ENCODE peak calls at places on chromosomes 2 and 18, in seven cellular contexts. U is HTR-8/SVneo; B is Right ventricle myocardium inferior; Z is AG09319; E is SK-N-SH; N is CD4-positive, alpha-beta T cell; J is Kasumi-1. G is an unnamed sample.

GRCh38 chr2:207952564-207953345 is 72.6 kb downstream of the PLEKHM3 start:
- DNase-seq in U (no peak), B (no peak), Z (no peak), E (no peak), N (no peak), J (no peak), G (no peak)

GRCh38 chr18:35386600-35387366 is 9.6 kb upstream of the ZNF396 start:
- DNase-seq in U (peak), B (no peak), Z (peak), E (peak), N (peak), J (peak), G (no peak)

GRCh38 chr2:20675701-20676352 is 8.9 kb downstream of the GDF7 start:
- DNase-seq in U (peak), B (no peak), Z (no peak), E (no peak), N (no peak), J (peak), G (peak)

GRCh38 chr2:75596784-75597183 is 36.0 kb upstream of the EVA1A start:
- DNase-seq in U (no peak), B (no peak), Z (no peak), E (no peak), N (no peak), J (no peak), G (no peak)

GRCh38 chr18:70454705-70455322 is 166.0 kb downstream of the SOCS6 start:
- DNase-seq in U (peak), B (no peak), Z (peak), E (peak), N (no peak), J (peak), G (no peak)

GRCh38 chr2:134466141-134466540 is 212.3 kb downstream of the MGAT5 start:
- DNase-seq in U (no peak), B (no peak), Z (no peak), E (peak), N (no peak), J (no peak), G (no peak)

GRCh38 chr2:227939271-227940027 is 68.0 kb downstream of the DAW1 start:
- DNase-seq in U (peak), B (no peak), Z (no peak), E (peak), N (no peak), J (no peak), G (no peak)

GRCh38 chr2:217429981-217430500 is 570.2 kb upstream of the TNP1 start:
- DNase-seq in U (no peak), B (no peak), Z (no peak), E (no peak), N (no peak), J (no peak), G (no peak)

GRCh38 chr2:197229509-197230458 is 80.8 kb downstream of the ANKRD44 start:
- DNase-seq in U (no peak), B (no peak), Z (no peak), E (no peak), N (no peak), J (peak), G (no peak)

GRCh38 chr2:127400897-127401756 is 13.4 kb upstream of the MAP3K2 start:
- DNase-seq in U (no peak), B (no peak), Z (no peak), E (no peak), N (no peak), J (no peak), G (peak)

GRCh38 chr18:21004721-21005120 is 106.9 kb downstream of the ROCK1 start:
- DNase-seq in U (peak), B (no peak), Z (peak), E (no peak), N (no peak), J (peak), G (no peak)

GRCh38 chr18:74113711-74114110 is 33.9 kb downstream of the FBXO15 start:
- DNase-seq in U (no peak), B (no peak), Z (no peak), E (no peak), N (no peak), J (no peak), G (no peak)

GRCh38 chr2:68809324-68810240 is 61.6 kb downstream of the BMP10 start:
- DNase-seq in U (no peak), B (no peak), Z (no peak), E (no peak), N (no peak), J (no peak), G (no peak)

GRCh38 chr2:145597011-145597410 is 1077.1 kb upstream of the ZEB2 start:
- DNase-seq in U (no peak), B (no peak), Z (no peak), E (no peak), N (no peak), J (no peak), G (no peak)

GRCh38 chr18:7608174-7608550 is 41.0 kb downstream of the PTPRM start:
- DNase-seq in U (no peak), B (no peak), Z (no peak), E (no peak), N (no peak), J (no peak), G (no peak)

GRCh38 chr2:23009545-23010149 is 375.3 kb upstream of the KLHL29 start:
- DNase-seq in U (peak), B (no peak), Z (no peak), E (no peak), N (no peak), J (no peak), G (no peak)

GRCh38 chr2:181185428-181185827 is 205.0 kb downstream of the UBE2E3 start:
- DNase-seq in U (no peak), B (no peak), Z (no peak), E (no peak), N (no peak), J (peak), G (no peak)

GRCh38 chr2:233037078-233037477 is 4.6 kb downstream of the NEU2 start:
- DNase-seq in U (no peak), B (no peak), Z (no peak), E (no peak), N (no peak), J (no peak), G (no peak)

GRCh38 chr2:231627384-231628156 is 34.9 kb downstream of the TEX44 start:
- DNase-seq in U (no peak), B (no peak), Z (no peak), E (no peak), N (no peak), J (no peak), G (no peak)

GRCh38 chr18:61876899-61877298 is 15.9 kb downstream of the RNF152 start:
- DNase-seq in U (no peak), B (no peak), Z (no peak), E (no peak), N (no peak), J (no peak), G (no peak)

GRCh38 chr2:69945900-69946299 is 15.5 kb downstream of the ASPRV1 start:
- DNase-seq in U (no peak), B (no peak), Z (no peak), E (no peak), N (no peak), J (no peak), G (no peak)

GRCh38 chr2:127032601-127033000 is 74.4 kb downstream of the BIN1 start:
- DNase-seq in U (peak), B (no peak), Z (no peak), E (no peak), N (no peak), J (no peak), G (no peak)

GRCh38 chr2:8609357-8609804 is 72.5 kb upstream of the ID2 start:
- DNase-seq in U (peak), B (no peak), Z (no peak), E (no peak), N (no peak), J (no peak), G (no peak)

GRCh38 chr2:17104454-17104853 is 413.8 kb downstream of the RAD51AP2 start:
- DNase-seq in U (no peak), B (no peak), Z (no peak), E (no peak), N (no peak), J (peak), G (no peak)

GRCh38 chr2:36792947-36793346 is 96.4 kb downstream of the VIT start:
- DNase-seq in U (no peak), B (no peak), Z (no peak), E (no peak), N (no peak), J (no peak), G (no peak)

GRCh38 chr18:31058897-31059296 is 16.4 kb upstream of the DSC3 start:
- DNase-seq in U (no peak), B (no peak), Z (no peak), E (no peak), N (no peak), J (no peak), G (no peak)

GRCh38 chr18:72867721-72868665 is at the start of gene NETO1:
- DNase-seq in U (no peak), B (no peak), Z (no peak), E (peak), N (no peak), J (no peak), G (peak)

GRCh38 chr2:28956415-28956826 is 24.7 kb upstream of the TOGARAM2 start:
- DNase-seq in U (peak), B (no peak), Z (no peak), E (peak), N (peak), J (no peak), G (no peak)

GRCh38 chr18:5895886-5896740 is 791 bp upstream of the TMEM200C start:
- DNase-seq in U (no peak), B (no peak), Z (no peak), E (peak), N (no peak), J (no peak), G (peak)

GRCh38 chr2:223062304-223062845 is 10.4 kb downstream of the KCNE4 start:
- DNase-seq in U (no peak), B (no peak), Z (no peak), E (no peak), N (no peak), J (no peak), G (no peak)

GRCh38 chr2:151388011-151388410 is 21.7 kb upstream of the RIF1 start:
- DNase-seq in U (no peak), B (no peak), Z (no peak), E (no peak), N (no peak), J (no peak), G (no peak)

GRCh38 chr18:2746274-2746673 is 90.7 kb downstream of the SMCHD1 start:
- DNase-seq in U (no peak), B (no peak), Z (no peak), E (no peak), N (no peak), J (no peak), G (no peak)

GRCh38 chr2:205704101-205704741 is 21.9 kb downstream of the NRP2 start:
- DNase-seq in U (no peak), B (no peak), Z (no peak), E (no peak), N (no peak), J (no peak), G (no peak)

GRCh38 chr18:36519358-36519757 is 221.8 kb downstream of the FHOD3 start:
- DNase-seq in U (no peak), B (no peak), Z (no peak), E (no peak), N (no peak), J (no peak), G (no peak)